ENCODE peak calls at places on chromosomes 1 and 21, in ten cellular contexts. V, B, U, H, J, E, M, Q, X and T are unnamed samples.

GRCh38 chr1:226560243-226560642 is 11.7 kb downstream of the STUM start:
- DNase-seq in V (no peak), B (no peak), U (peak), H (no peak), J (no peak), E (no peak), M (no peak), Q (no peak), X (no peak), T (no peak)

GRCh38 chr1:162276493-162276892 is 100.2 kb downstream of the SPATA46 start:
- DNase-seq in V (no peak), B (no peak), U (no peak), H (peak), J (peak), E (peak), M (no peak), Q (no peak), X (no peak), T (no peak)

GRCh38 chr1:157431751-157432150 is 120.6 kb downstream of the FCRL5 start:
- DNase-seq in V (no peak), B (no peak), U (no peak), H (no peak), J (no peak), E (no peak), M (no peak), Q (no peak), X (no peak), T (no peak)

GRCh38 chr1:100184536-100184935 is 6.5 kb upstream of the LRRC39 start:
- DNase-seq in V (no peak), B (no peak), U (no peak), H (no peak), J (no peak), E (no peak), M (no peak), Q (peak), X (no peak), T (no peak)

GRCh38 chr21:39630191-39630591 is 17.5 kb downstream of the B3GALT5 start:
- DNase-seq in V (no peak), B (no peak), U (no peak), H (no peak), J (peak), E (no peak), M (no peak), Q (no peak), X (no peak), T (no peak)

GRCh38 chr1:90707363-90707710 is 9.8 kb downstream of the BARHL2 start:
- DNase-seq in V (no peak), B (peak), U (peak), H (peak), J (no peak), E (no peak), M (peak), Q (no peak), X (peak), T (no peak)

GRCh38 chr1:53285546-53285945 is 42.3 kb downstream of the LRP8 start:
- DNase-seq in V (no peak), B (no peak), U (no peak), H (no peak), J (no peak), E (no peak), M (no peak), Q (no peak), X (no peak), T (no peak)

GRCh38 chr21:42988234-42988965 is 14.0 kb downstream of the PKNOX1 start:
- DNase-seq in V (no peak), B (no peak), U (no peak), H (no peak), J (no peak), E (no peak), M (no peak), Q (no peak), X (no peak), T (no peak)

GRCh38 chr1:25825605-25826004 is 5.9 kb downstream of the MTFR1L start:
- DNase-seq in V (no peak), B (no peak), U (no peak), H (peak), J (no peak), E (no peak), M (no peak), Q (no peak), X (no peak), T (no peak)

GRCh38 chr21:44555200-44555875 is 3.3 kb downstream of the KRTAP10-3 start:
- DNase-seq in V (peak), B (no peak), U (no peak), H (no peak), J (no peak), E (no peak), M (no peak), Q (no peak), X (peak), T (peak)

GRCh38 chr1:212630159-212630900 is 21.8 kb downstream of the ATF3 start:
- DNase-seq in V (peak), B (peak), U (peak), H (peak), J (peak), E (peak), M (peak), Q (no peak), X (peak), T (no peak)

GRCh38 chr1:28595412-28596191 is 3.5 kb downstream of the RAB42 start:
- DNase-seq in V (no peak), B (no peak), U (no peak), H (no peak), J (no peak), E (no peak), M (no peak), Q (no peak), X (no peak), T (no peak)

GRCh38 chr1:31815307-31815645 is 546 bp downstream of the SPOCD1 start:
- DNase-seq in V (no peak), B (no peak), U (peak), H (no peak), J (no peak), E (no peak), M (no peak), Q (no peak), X (no peak), T (peak)

GRCh38 chr1:29218223-29218622 is 12.5 kb downstream of the MECR start:
- DNase-seq in V (no peak), B (no peak), U (no peak), H (no peak), J (no peak), E (no peak), M (no peak), Q (no peak), X (no peak), T (no peak)

GRCh38 chr1:117710710-117711109 is 104.9 kb downstream of the TENT5C start:
- DNase-seq in V (no peak), B (no peak), U (no peak), H (no peak), J (no peak), E (no peak), M (no peak), Q (no peak), X (no peak), T (no peak)

GRCh38 chr1:41434748-41435449 is 49.6 kb downstream of the EDN2 start:
- DNase-seq in V (no peak), B (no peak), U (no peak), H (no peak), J (no peak), E (no peak), M (no peak), Q (no peak), X (no peak), T (no peak)

GRCh38 chr1:107262472-107263286 is 121.8 kb downstream of the NTNG1 start:
- DNase-seq in V (no peak), B (no peak), U (no peak), H (peak), J (no peak), E (no peak), M (no peak), Q (no peak), X (no peak), T (no peak)

GRCh38 chr1:229156819-229157218 is 114.1 kb upstream of the RAB4A start:
- DNase-seq in V (peak), B (peak), U (no peak), H (peak), J (peak), E (peak), M (no peak), Q (no peak), X (no peak), T (no peak)

GRCh38 chr1:233614173-233614742 is 352 bp downstream of the KCNK1 start:
- DNase-seq in V (no peak), B (peak), U (no peak), H (no peak), J (peak), E (peak), M (peak), Q (no peak), X (no peak), T (peak)

GRCh38 chr21:43717967-43718871 is 710 bp upstream of the PDXK start:
- DNase-seq in V (no peak), B (no peak), U (no peak), H (no peak), J (no peak), E (no peak), M (no peak), Q (no peak), X (peak), T (no peak)

GRCh38 chr21:40067751-40068150 is 200.5 kb downstream of the PCP4 start:
- DNase-seq in V (no peak), B (no peak), U (no peak), H (no peak), J (no peak), E (no peak), M (no peak), Q (no peak), X (no peak), T (no peak)

GRCh38 chr1:209390764-209391163 is 192.8 kb upstream of the CAMK1G start:
- DNase-seq in V (no peak), B (no peak), U (no peak), H (no peak), J (no peak), E (no peak), M (no peak), Q (no peak), X (no peak), T (no peak)

GRCh38 chr1:78101514-78101913 is 55.7 kb downstream of the GIPC2 start:
- DNase-seq in V (no peak), B (peak), U (no peak), H (peak), J (peak), E (no peak), M (peak), Q (no peak), X (no peak), T (no peak)

GRCh38 chr21:46397211-46397905 is 61.3 kb upstream of the DIP2A start:
- DNase-seq in V (no peak), B (no peak), U (no peak), H (no peak), J (no peak), E (no peak), M (no peak), Q (no peak), X (no peak), T (no peak)

GRCh38 chr1:198620198-198620597 is 18.6 kb upstream of the PTPRC start:
- DNase-seq in V (no peak), B (no peak), U (no peak), H (no peak), J (no peak), E (no peak), M (no peak), Q (no peak), X (no peak), T (no peak)

GRCh38 chr1:226799634-226800281 is 60.7 kb upstream of the ITPKB start:
- DNase-seq in V (peak), B (peak), U (no peak), H (no peak), J (no peak), E (no peak), M (no peak), Q (no peak), X (no peak), T (no peak)

GRCh38 chr1:152251391-152251790 is 27.4 kb upstream of the HRNR start:
- DNase-seq in V (no peak), B (no peak), U (no peak), H (no peak), J (no peak), E (no peak), M (no peak), Q (no peak), X (no peak), T (no peak)

GRCh38 chr21:42130447-42130846 is 59.3 kb downstream of the UMODL1 start:
- DNase-seq in V (no peak), B (no peak), U (no peak), H (no peak), J (no peak), E (no peak), M (no peak), Q (no peak), X (no peak), T (no peak)

GRCh38 chr1:33435096-33435820 is 4.4 kb upstream of the PHC2 start:
- DNase-seq in V (no peak), B (no peak), U (no peak), H (no peak), J (no peak), E (no peak), M (no peak), Q (no peak), X (no peak), T (no peak)

GRCh38 chr1:50661626-50662025 is 238.4 kb upstream of the DMRTA2 start:
- DNase-seq in V (no peak), B (no peak), U (no peak), H (no peak), J (no peak), E (no peak), M (no peak), Q (no peak), X (no peak), T (no peak)

GRCh38 chr1:87524021-87524754 is 195.5 kb downstream of the LMO4 start:
- DNase-seq in V (no peak), B (no peak), U (no peak), H (no peak), J (no peak), E (no peak), M (no peak), Q (no peak), X (no peak), T (no peak)

GRCh38 chr21:46585191-46585953 is 19.5 kb downstream of the S100B start:
- DNase-seq in V (no peak), B (peak), U (no peak), H (no peak), J (no peak), E (no peak), M (no peak), Q (no peak), X (no peak), T (no peak)

GRCh38 chr1:178310685-178311105 is 186.1 kb downstream of the CLEC20A start:
- DNase-seq in V (no peak), B (no peak), U (no peak), H (peak), J (peak), E (peak), M (no peak), Q (peak), X (no peak), T (no peak)

GRCh38 chr1:95012389-95012788 is 60.4 kb downstream of the ALG14 start:
- DNase-seq in V (no peak), B (no peak), U (no peak), H (no peak), J (no peak), E (no peak), M (no peak), Q (no peak), X (no peak), T (no peak)

GRCh38 chr1:12798911-12799310 is 7.7 kb downstream of the PRAMEF1 start:
- DNase-seq in V (no peak), B (no peak), U (no peak), H (no peak), J (no peak), E (no peak), M (no peak), Q (no peak), X (no peak), T (no peak)

GRCh38 chr1:14925336-14926136 is 228.0 kb upstream of the TMEM51 start:
- DNase-seq in V (no peak), B (no peak), U (no peak), H (no peak), J (no peak), E (no peak), M (no peak), Q (no peak), X (no peak), T (no peak)
- TF ChIP-seq CTCF in V (no peak), B (no peak), U (no peak), H (peak), J (no peak), E (no peak), M (no peak), Q (no peak), X (no peak), T (no peak)

DNA sequence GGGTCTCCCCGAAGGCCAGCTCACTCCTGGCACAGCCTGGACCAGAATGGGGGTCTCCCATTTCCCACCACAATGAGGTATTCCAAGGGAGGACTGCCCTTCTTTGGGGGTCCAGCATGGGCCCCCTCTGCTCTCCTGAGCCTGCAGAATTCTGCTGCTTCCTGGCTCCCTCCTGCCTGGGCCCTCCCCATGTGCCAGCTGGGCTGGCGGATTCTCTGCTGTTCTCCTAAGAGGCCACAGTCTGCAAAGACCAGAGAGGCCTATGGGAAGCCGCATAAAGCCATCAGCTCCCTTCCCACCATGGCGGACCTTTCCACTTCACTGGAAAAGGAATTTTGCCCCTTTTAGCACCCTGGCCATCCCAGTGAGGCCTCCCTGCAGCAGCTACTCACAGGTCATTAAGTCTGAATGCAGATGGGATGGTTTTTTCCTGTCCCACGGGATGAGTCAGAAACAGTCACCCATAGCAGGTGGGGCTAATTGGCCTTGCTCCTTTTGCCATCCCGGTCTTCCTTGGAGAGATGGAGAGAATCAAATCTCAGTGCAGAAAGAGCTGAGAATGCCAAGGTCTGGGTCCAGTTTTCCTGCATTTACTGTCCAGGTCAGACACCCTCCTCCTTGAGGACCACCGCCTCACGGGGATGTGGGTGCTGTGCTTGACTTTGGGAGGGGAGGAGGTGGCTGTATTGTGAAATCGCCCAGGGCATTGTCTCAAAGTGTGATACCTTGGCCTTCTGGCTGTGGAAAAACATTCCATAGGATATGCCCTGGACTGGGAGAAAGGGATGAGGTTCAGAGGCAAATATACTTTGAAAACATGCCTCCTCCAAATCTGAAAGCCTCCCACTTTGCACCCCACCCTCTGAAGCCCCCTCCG is 23.2 kb downstream of the MYBPH start:
- DNase-seq in V (no peak), B (no peak), U (no peak), H (no peak), J (no peak), E (no peak), M (no peak), Q (no peak), X (no peak), T (no peak)
- TF ChIP-seq POLR2AphosphoS5 in V (no peak), B (no peak), U (no peak), H (no peak), J (no peak), E (no peak), M (no peak), Q (no peak), X (no peak), T (no peak)

GRCh38 chr1:146020058-146020738 is 1.3 kb downstream of the HJV start:
- DNase-seq in V (no peak), B (no peak), U (peak), H (peak), J (no peak), E (no peak), M (no peak), Q (no peak), X (no peak), T (no peak)
- TF ChIP-seq POLR2A in V (no peak), B (no peak), U (no peak), H (no peak), J (no peak), E (no peak), M (no peak), Q (no peak), X (no peak), T (no peak)

GRCh38 chr21:16159971-16160350 is 430.2 kb downstream of the USP25 start:
- DNase-seq in V (no peak), B (no peak), U (no peak), H (no peak), J (no peak), E (no peak), M (no peak), Q (no peak), X (no peak), T (no peak)
- TF ChIP-seq CTCF in V (no peak), B (no peak), U (no peak), H (no peak), J (no peak), E (no peak), M (no peak), Q (no peak), X (no peak), T (no peak)

DNA sequence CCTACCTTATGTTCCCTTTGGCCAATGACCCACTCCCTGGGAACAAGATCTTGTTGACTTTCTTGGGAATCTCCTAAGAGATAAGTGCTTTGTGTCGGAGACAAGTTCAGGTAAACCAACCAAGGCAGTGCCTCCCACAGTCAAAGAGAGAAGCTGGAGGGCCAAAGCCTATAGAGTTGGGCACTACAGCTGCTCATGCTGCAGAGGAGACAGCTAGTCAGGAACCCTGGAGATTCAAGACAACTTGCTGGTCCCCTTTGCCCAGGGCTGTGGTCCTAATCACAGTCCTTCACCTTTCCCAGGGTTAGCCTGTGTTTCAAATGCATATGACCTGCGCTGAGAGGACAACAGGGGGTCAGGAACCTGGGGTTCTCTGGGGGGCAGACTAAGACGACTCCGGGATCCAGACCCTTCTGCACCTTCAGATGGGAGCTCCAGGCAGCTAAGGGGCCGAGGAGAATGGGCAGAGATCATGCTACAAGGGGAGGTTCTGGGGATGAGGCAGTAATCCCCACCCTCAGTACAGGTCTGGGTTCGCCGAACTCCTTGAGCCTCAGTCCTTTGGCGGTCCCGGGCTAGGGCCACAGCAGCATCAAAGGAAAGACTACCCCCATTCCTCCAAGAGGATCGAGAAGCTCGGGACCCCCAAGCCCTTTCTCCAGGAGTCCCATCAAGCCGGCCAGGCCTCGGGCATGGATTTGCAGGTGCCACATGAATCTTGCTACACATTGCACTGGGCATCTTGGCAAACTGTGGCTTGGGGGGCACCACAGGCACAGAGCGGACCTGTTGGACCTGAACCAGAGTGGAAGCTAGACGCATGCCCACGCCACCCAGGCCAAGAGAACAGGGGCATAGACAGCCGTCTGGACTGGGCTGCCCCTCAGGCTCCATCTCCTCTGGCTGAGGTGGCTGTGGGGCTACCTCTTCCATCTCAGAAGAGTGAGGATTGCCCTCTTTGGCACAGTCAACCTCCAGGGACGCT is 2.0 kb upstream of the USF1 start:
- DNase-seq in V (no peak), B (no peak), U (no peak), H (no peak), J (no peak), E (no peak), M (no peak), Q (no peak), X (no peak), T (no peak)
- TF ChIP-seq POLR2AphosphoS5 in V (no peak), B (no peak), U (no peak), H (no peak), J (peak), E (no peak), M (no peak), Q (no peak), X (no peak), T (no peak)

GRCh38 chr21:33948096-33948950 is 32.7 kb upstream of the ATP5PO start:
- DNase-seq in V (peak), B (peak), U (no peak), H (no peak), J (peak), E (peak), M (peak), Q (peak), X (peak), T (peak)
- TF ChIP-seq POLR2A in V (no peak), B (peak), U (no peak), H (no peak), J (no peak), E (no peak), M (no peak), Q (peak), X (no peak), T (no peak)

GRCh38 chr1:201149400-201149799 is 4.9 kb downstream of the TMEM9 start:
- DNase-seq in V (no peak), B (no peak), U (no peak), H (peak), J (peak), E (no peak), M (no peak), Q (no peak), X (peak), T (no peak)
- TF ChIP-seq CTCF in V (no peak), B (peak), U (no peak), H (peak), J (peak), E (peak), M (peak), Q (peak), X (peak), T (no peak)